ENCODE peak calls at places on chromosomes 13 and 19, in nine cellular contexts. R is K562, X is HCT116, S is H1, B is endothelial cell of umbilical vein, F is GM12878, I is SK-N-SH, H is HepG2, Y is A549. O is an unnamed sample.
A peak's percentile ranks its signal among the peaks of the same experiment; 100 is the strongest.

GRCh38 chr19:38944981-38945506 is 14.3 kb downstream of the MRPS12 start:
- DNase-seq in R (peak; percentile 67), X (no peak), S (no peak), B (no peak), F (no peak), I (peak; percentile 65), H (no peak), Y (no peak), O (no peak)

GRCh38 chr19:36719687-36720556 is 32.5 kb downstream of the ZNF567 start:
- DNase-seq in R (no peak), X (no peak), S (no peak), B (peak; percentile 14), F (no peak), I (no peak), H (no peak), Y (no peak), O (peak; percentile 6)

GRCh38 chr13:50453238-50453637 is 390.3 kb downstream of the DLEU7 start:
- DNase-seq in R (no peak), X (no peak), S (no peak), B (peak; percentile 33), F (no peak), I (no peak), H (no peak), Y (no peak), O (no peak)

GRCh38 chr19:10773969-10774368 is 56.1 kb downstream of the DNM2 start:
- DNase-seq in R (no peak), X (no peak), S (no peak), B (no peak), F (no peak), I (no peak), H (no peak), Y (no peak), O (no peak)

GRCh38 chr19:57280913-57281425 is 684 bp downstream of the ZNF460 start:
- DNase-seq in R (no peak), X (no peak), S (no peak), B (no peak), F (no peak), I (peak; percentile 14), H (no peak), Y (peak; percentile 23), O (peak; percentile 34)

GRCh38 chr13:74264333-74264732 is 130.1 kb upstream of the KLF12 start:
- DNase-seq in R (no peak), X (no peak), S (no peak), B (no peak), F (no peak), I (no peak), H (no peak), Y (no peak), O (no peak)

GRCh38 chr19:17869114-17869608 is 2.6 kb upstream of the SLC5A5 start:
- DNase-seq in R (no peak), X (no peak), S (no peak), B (no peak), F (no peak), I (peak; percentile 14), H (no peak), Y (no peak), O (no peak)

GRCh38 chr19:50460161-50460765 is 16.0 kb upstream of the EMC10 start:
- DNase-seq in R (no peak), X (no peak), S (no peak), B (no peak), F (peak; percentile 75), I (no peak), H (peak; percentile 91), Y (peak; percentile 86), O (peak; percentile 18)

GRCh38 chr13:67421475-67421874 is 191.3 kb upstream of the PCDH9 start:
- DNase-seq in R (no peak), X (no peak), S (no peak), B (no peak), F (no peak), I (no peak), H (no peak), Y (no peak), O (peak; percentile 4)

GRCh38 chr13:79531542-79532239 is 50.7 kb downstream of the NDFIP2 start:
- DNase-seq in R (no peak), X (no peak), S (no peak), B (no peak), F (no peak), I (no peak), H (no peak), Y (no peak), O (no peak)

GRCh38 chr19:21604351-21604926 is 99.0 kb downstream of the ZNF429 start:
- DNase-seq in R (no peak), X (no peak), S (no peak), B (no peak), F (no peak), I (no peak), H (no peak), Y (no peak), O (peak; percentile 45)

GRCh38 chr13:32068255-32068654 is 36.7 kb downstream of the FRY start:
- DNase-seq in R (no peak), X (no peak), S (no peak), B (no peak), F (no peak), I (no peak), H (no peak), Y (no peak), O (no peak)

GRCh38 chr13:75353786-75354193 is 128.2 kb downstream of the TBC1D4 start:
- DNase-seq in R (no peak), X (no peak), S (no peak), B (no peak), F (no peak), I (no peak), H (no peak), Y (no peak), O (no peak)

GRCh38 chr19:55442372-55443044 is 592 bp downstream of the SHISA7 start:
- DNase-seq in R (peak; percentile 73), X (no peak), S (no peak), B (no peak), F (no peak), I (peak; percentile 59), H (no peak), Y (no peak), O (no peak)

GRCh38 chr13:106701810-106702341 is 133.9 kb upstream of the ARGLU1 start:
- DNase-seq in R (no peak), X (no peak), S (no peak), B (peak; percentile 63), F (no peak), I (no peak), H (no peak), Y (no peak), O (no peak)

GRCh38 chr13:86591862-86592261 is 792.6 kb upstream of the SLITRK6 start:
- DNase-seq in R (no peak), X (no peak), S (no peak), B (no peak), F (no peak), I (no peak), H (no peak), Y (no peak), O (no peak)

GRCh38 chr13:31160857-31161582 is 684 bp downstream of the HSPH1 start:
- DNase-seq in R (peak; percentile 9), X (no peak), S (no peak), B (peak; percentile 74), F (peak; percentile 37), I (peak; percentile 64), H (peak; percentile 31), Y (no peak), O (peak; percentile 85)

GRCh38 chr13:110542311-110542796 is 19.2 kb downstream of the RAB20 start:
- DNase-seq in R (no peak), X (no peak), S (no peak), B (no peak), F (no peak), I (peak; percentile 15), H (no peak), Y (no peak), O (no peak)

GRCh38 chr13:41130356-41130755 is 2.2 kb downstream of the KBTBD6 start:
- DNase-seq in R (no peak), X (no peak), S (no peak), B (no peak), F (no peak), I (no peak), H (no peak), Y (no peak), O (peak; percentile 66)
- H3K4me3 ChIP-seq in R (peak overlapping the region; percentile 30), X (no peak overlapping the region), S (no peak overlapping the region), B (no peak overlapping the region), F (peak overlapping the region; percentile 67), I (peak overlapping the region; percentile 14), H (peak overlapping the region; percentile 84), Y (no peak overlapping the region), O (peak overlapping the region; percentile 72)

GRCh38 chr19:41411682-41412265 is 14.2 kb downstream of the BCKDHA start:
- DNase-seq in R (no peak), X (no peak), S (no peak), B (no peak), F (no peak), I (no peak), H (no peak), Y (no peak), O (no peak)
- TF ChIP-seq MAX in R (no peak), X (no peak), S (no peak), B (no peak), F (no peak), I (no peak), H (no peak), Y (no peak), O (no peak)

DNA sequence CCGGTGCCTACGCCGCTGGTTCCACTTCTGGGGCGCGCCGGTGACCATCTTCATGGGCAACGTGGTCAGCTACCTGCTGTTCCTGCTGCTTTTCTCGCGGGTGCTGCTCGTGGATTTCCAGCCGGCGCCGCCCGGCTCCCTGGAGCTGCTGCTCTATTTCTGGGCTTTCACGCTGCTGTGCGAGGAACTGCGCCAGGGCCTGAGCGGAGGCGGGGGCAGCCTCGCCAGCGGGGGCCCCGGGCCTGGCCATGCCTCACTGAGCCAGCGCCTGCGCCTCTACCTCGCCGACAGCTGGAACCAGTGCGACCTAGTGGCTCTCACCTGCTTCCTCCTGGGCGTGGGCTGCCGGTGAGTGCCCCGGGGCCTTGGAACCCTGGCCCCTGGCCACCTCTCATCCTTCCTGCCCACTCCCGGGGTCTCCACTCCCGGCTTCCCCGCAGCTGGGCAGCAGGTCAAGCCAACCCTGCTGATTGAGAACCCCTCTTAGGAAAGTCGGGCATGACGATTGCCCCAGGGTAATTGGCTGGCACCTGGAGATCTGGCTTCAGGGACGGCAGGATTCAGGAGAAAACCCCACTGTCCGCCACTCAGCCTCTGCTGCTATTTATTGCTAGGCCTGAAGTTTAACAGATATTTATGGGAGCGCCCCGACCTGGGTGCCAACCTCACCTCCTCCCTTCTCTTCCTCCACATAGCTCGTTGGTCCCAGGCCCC is 39.1 kb downstream of the TRPM4 start:
- DNase-seq in R (peak; percentile 2), X (no peak), S (no peak), B (no peak), F (no peak), I (no peak), H (no peak), Y (no peak), O (no peak)
- H3K4me3 ChIP-seq in R (no peak overlapping the region), X (no peak overlapping the region), S (no peak overlapping the region), B (no peak overlapping the region), F (no peak overlapping the region), I (no peak overlapping the region), H (no peak overlapping the region), Y (no peak overlapping the region), O (no peak overlapping the region)

GRCh38 chr13:113565526-113566226 is 18.9 kb upstream of the TFDP1 start:
- DNase-seq in R (no peak), X (no peak), S (no peak), B (no peak), F (no peak), I (no peak), H (no peak), Y (no peak), O (no peak)
- TF ChIP-seq MAX in R (no peak), X (no peak), S (no peak), B (no peak), F (no peak), I (no peak), H (peak; percentile 18), Y (no peak), O (no peak)